ENCODE peak calls at places on chromosomes 2 and 18, in ten cellular contexts. One of them, this sample, is unnamed.
A peak's percentile ranks its signal among the peaks of the same experiment; 100 is the strongest.

GRCh38 chr2:231929961-231930600 is 3.9 kb upstream of the NPPC start:
- DNase-seq in cardiac muscle cell: no peak
- DNase-seq in endodermal cell: peak; percentile 89
- DNase-seq in NCI-H748 treated with DMSO at 0.1 percent for 48 hours: no peak
- DNase-seq in fibroblast of mammary gland: peak; percentile 35
- DNase-seq in brain microvascular endothelial cell: no peak
- DNase-seq in stimulated activated CD4-positive, alpha-beta T cell treated with anti-CD3 and anti-CD28 coated beads, Interleukin-12 subunit alpha, Interleukin-12 subunit beta, amount 100 ng/mL, for 48 hours: peak; percentile 26
- DNase-seq in fibroblast of pulmonary artery: no peak
- DNase-seq in tibial artery: peak; percentile 55
- DNase-seq in HFFc6: no peak
- DNase-seq in this sample: no peak

GRCh38 chr2:33111002-33111446 is 164.3 kb downstream of the LTBP1 start:
- DNase-seq in cardiac muscle cell: no peak
- DNase-seq in endodermal cell: no peak
- DNase-seq in NCI-H748 treated with DMSO at 0.1 percent for 48 hours: no peak
- DNase-seq in fibroblast of mammary gland: peak; percentile 75
- DNase-seq in brain microvascular endothelial cell: peak; percentile 88
- DNase-seq in stimulated activated CD4-positive, alpha-beta T cell treated with anti-CD3 and anti-CD28 coated beads, Interleukin-12 subunit alpha, Interleukin-12 subunit beta, amount 100 ng/mL, for 48 hours: no peak
- DNase-seq in fibroblast of pulmonary artery: peak; percentile 66
- DNase-seq in tibial artery: no peak
- DNase-seq in HFFc6: no peak
- DNase-seq in this sample: no peak

GRCh38 chr2:33051586-33052385 is 105.0 kb downstream of the LTBP1 start:
- DNase-seq in cardiac muscle cell: no peak
- DNase-seq in endodermal cell: no peak
- DNase-seq in NCI-H748 treated with DMSO at 0.1 percent for 48 hours: no peak
- DNase-seq in fibroblast of mammary gland: peak; percentile 95
- DNase-seq in brain microvascular endothelial cell: peak; percentile 55
- DNase-seq in stimulated activated CD4-positive, alpha-beta T cell treated with anti-CD3 and anti-CD28 coated beads, Interleukin-12 subunit alpha, Interleukin-12 subunit beta, amount 100 ng/mL, for 48 hours: no peak
- DNase-seq in fibroblast of pulmonary artery: peak; percentile 63
- DNase-seq in tibial artery: no peak
- DNase-seq in HFFc6: peak; percentile 88
- DNase-seq in this sample: no peak

GRCh38 chr18:59547691-59548182 is 149.5 kb downstream of the CCBE1 start:
- DNase-seq in cardiac muscle cell: peak; percentile 78
- DNase-seq in endodermal cell: peak; percentile 76
- DNase-seq in NCI-H748 treated with DMSO at 0.1 percent for 48 hours: peak; percentile 38
- DNase-seq in fibroblast of mammary gland: peak; percentile 93
- DNase-seq in brain microvascular endothelial cell: peak; percentile 81
- DNase-seq in stimulated activated CD4-positive, alpha-beta T cell treated with anti-CD3 and anti-CD28 coated beads, Interleukin-12 subunit alpha, Interleukin-12 subunit beta, amount 100 ng/mL, for 48 hours: no peak
- DNase-seq in fibroblast of pulmonary artery: peak; percentile 81
- DNase-seq in tibial artery: no peak
- DNase-seq in HFFc6: peak; percentile 90
- DNase-seq in this sample: no peak

GRCh38 chr2:219079417-219079816 is 18.7 kb upstream of the IHH start:
- DNase-seq in cardiac muscle cell: no peak
- DNase-seq in endodermal cell: no peak
- DNase-seq in NCI-H748 treated with DMSO at 0.1 percent for 48 hours: no peak
- DNase-seq in fibroblast of mammary gland: peak; percentile 49
- DNase-seq in brain microvascular endothelial cell: peak; percentile 42
- DNase-seq in stimulated activated CD4-positive, alpha-beta T cell treated with anti-CD3 and anti-CD28 coated beads, Interleukin-12 subunit alpha, Interleukin-12 subunit beta, amount 100 ng/mL, for 48 hours: no peak
- DNase-seq in fibroblast of pulmonary artery: no peak
- DNase-seq in tibial artery: no peak
- DNase-seq in HFFc6: peak; percentile 61
- DNase-seq in this sample: no peak

GRCh38 chr2:157283468-157283867 is 26.0 kb downstream of the GALNT5 start:
- DNase-seq in cardiac muscle cell: no peak
- DNase-seq in endodermal cell: no peak
- DNase-seq in NCI-H748 treated with DMSO at 0.1 percent for 48 hours: no peak
- DNase-seq in fibroblast of mammary gland: no peak
- DNase-seq in brain microvascular endothelial cell: no peak
- DNase-seq in stimulated activated CD4-positive, alpha-beta T cell treated with anti-CD3 and anti-CD28 coated beads, Interleukin-12 subunit alpha, Interleukin-12 subunit beta, amount 100 ng/mL, for 48 hours: no peak
- DNase-seq in fibroblast of pulmonary artery: no peak
- DNase-seq in tibial artery: no peak
- DNase-seq in HFFc6: no peak
- DNase-seq in this sample: no peak

GRCh38 chr18:35389095-35389618 is 12.0 kb upstream of the ZNF396 start:
- DNase-seq in cardiac muscle cell: no peak
- DNase-seq in endodermal cell: no peak
- DNase-seq in NCI-H748 treated with DMSO at 0.1 percent for 48 hours: peak; percentile 22
- DNase-seq in fibroblast of mammary gland: peak; percentile 65
- DNase-seq in brain microvascular endothelial cell: peak; percentile 66
- DNase-seq in stimulated activated CD4-positive, alpha-beta T cell treated with anti-CD3 and anti-CD28 coated beads, Interleukin-12 subunit alpha, Interleukin-12 subunit beta, amount 100 ng/mL, for 48 hours: no peak
- DNase-seq in fibroblast of pulmonary artery: peak; percentile 64
- DNase-seq in tibial artery: no peak
- DNase-seq in HFFc6: peak; percentile 40
- DNase-seq in this sample: peak; percentile 44

GRCh38 chr2:19786408-19787058 is 115.2 kb downstream of the TTC32 start:
- DNase-seq in cardiac muscle cell: no peak
- DNase-seq in endodermal cell: peak; percentile 47
- DNase-seq in NCI-H748 treated with DMSO at 0.1 percent for 48 hours: no peak
- DNase-seq in fibroblast of mammary gland: peak; percentile 83
- DNase-seq in brain microvascular endothelial cell: peak; percentile 35
- DNase-seq in stimulated activated CD4-positive, alpha-beta T cell treated with anti-CD3 and anti-CD28 coated beads, Interleukin-12 subunit alpha, Interleukin-12 subunit beta, amount 100 ng/mL, for 48 hours: no peak
- DNase-seq in fibroblast of pulmonary artery: peak; percentile 83
- DNase-seq in tibial artery: no peak
- DNase-seq in HFFc6: peak; percentile 63
- DNase-seq in this sample: peak; percentile 26

GRCh38 chr2:145012806-145013205 is 492.9 kb upstream of the ZEB2 start:
- DNase-seq in cardiac muscle cell: no peak
- DNase-seq in endodermal cell: no peak
- DNase-seq in NCI-H748 treated with DMSO at 0.1 percent for 48 hours: no peak
- DNase-seq in fibroblast of mammary gland: no peak
- DNase-seq in brain microvascular endothelial cell: no peak
- DNase-seq in stimulated activated CD4-positive, alpha-beta T cell treated with anti-CD3 and anti-CD28 coated beads, Interleukin-12 subunit alpha, Interleukin-12 subunit beta, amount 100 ng/mL, for 48 hours: no peak
- DNase-seq in fibroblast of pulmonary artery: peak; percentile 25
- DNase-seq in tibial artery: no peak
- DNase-seq in HFFc6: no peak
- DNase-seq in this sample: no peak

GRCh38 chr2:43239981-43240761 is 13.8 kb upstream of the ZFP36L2 start:
- DNase-seq in cardiac muscle cell: no peak
- DNase-seq in endodermal cell: peak; percentile 55
- DNase-seq in NCI-H748 treated with DMSO at 0.1 percent for 48 hours: no peak
- DNase-seq in fibroblast of mammary gland: no peak
- DNase-seq in brain microvascular endothelial cell: no peak
- DNase-seq in stimulated activated CD4-positive, alpha-beta T cell treated with anti-CD3 and anti-CD28 coated beads, Interleukin-12 subunit alpha, Interleukin-12 subunit beta, amount 100 ng/mL, for 48 hours: no peak
- DNase-seq in fibroblast of pulmonary artery: no peak
- DNase-seq in tibial artery: peak; percentile 64
- DNase-seq in HFFc6: no peak
- DNase-seq in this sample: no peak

GRCh38 chr2:121004950-121005349 is 269.3 kb downstream of the GLI2 start:
- DNase-seq in cardiac muscle cell: no peak
- DNase-seq in endodermal cell: peak; percentile 41
- DNase-seq in NCI-H748 treated with DMSO at 0.1 percent for 48 hours: no peak
- DNase-seq in fibroblast of mammary gland: no peak
- DNase-seq in brain microvascular endothelial cell: no peak
- DNase-seq in stimulated activated CD4-positive, alpha-beta T cell treated with anti-CD3 and anti-CD28 coated beads, Interleukin-12 subunit alpha, Interleukin-12 subunit beta, amount 100 ng/mL, for 48 hours: no peak
- DNase-seq in fibroblast of pulmonary artery: no peak
- DNase-seq in tibial artery: no peak
- DNase-seq in HFFc6: no peak
- DNase-seq in this sample: no peak

GRCh38 chr2:105926960-105927678 is 182.4 kb downstream of the NCK2 start:
- DNase-seq in cardiac muscle cell: no peak
- DNase-seq in endodermal cell: no peak
- DNase-seq in NCI-H748 treated with DMSO at 0.1 percent for 48 hours: no peak
- DNase-seq in fibroblast of mammary gland: no peak
- DNase-seq in brain microvascular endothelial cell: no peak
- DNase-seq in stimulated activated CD4-positive, alpha-beta T cell treated with anti-CD3 and anti-CD28 coated beads, Interleukin-12 subunit alpha, Interleukin-12 subunit beta, amount 100 ng/mL, for 48 hours: peak; percentile 20
- DNase-seq in fibroblast of pulmonary artery: no peak
- DNase-seq in tibial artery: no peak
- DNase-seq in HFFc6: no peak
- DNase-seq in this sample: no peak

GRCh38 chr2:123521868-123522267 is 503.2 kb upstream of the CNTNAP5 start:
- DNase-seq in cardiac muscle cell: no peak
- DNase-seq in endodermal cell: no peak
- DNase-seq in NCI-H748 treated with DMSO at 0.1 percent for 48 hours: no peak
- DNase-seq in fibroblast of mammary gland: peak; percentile 4
- DNase-seq in brain microvascular endothelial cell: no peak
- DNase-seq in stimulated activated CD4-positive, alpha-beta T cell treated with anti-CD3 and anti-CD28 coated beads, Interleukin-12 subunit alpha, Interleukin-12 subunit beta, amount 100 ng/mL, for 48 hours: no peak
- DNase-seq in fibroblast of pulmonary artery: no peak
- DNase-seq in tibial artery: no peak
- DNase-seq in HFFc6: no peak
- DNase-seq in this sample: no peak

GRCh38 chr2:100470898-100471514 is 724 bp downstream of the NMS start:
- DNase-seq in cardiac muscle cell: peak; percentile 78
- DNase-seq in endodermal cell: peak; percentile 93
- DNase-seq in NCI-H748 treated with DMSO at 0.1 percent for 48 hours: no peak
- DNase-seq in fibroblast of mammary gland: peak; percentile 5
- DNase-seq in brain microvascular endothelial cell: peak; percentile 3
- DNase-seq in stimulated activated CD4-positive, alpha-beta T cell treated with anti-CD3 and anti-CD28 coated beads, Interleukin-12 subunit alpha, Interleukin-12 subunit beta, amount 100 ng/mL, for 48 hours: no peak
- DNase-seq in fibroblast of pulmonary artery: peak; percentile 21
- DNase-seq in tibial artery: no peak
- DNase-seq in HFFc6: no peak
- DNase-seq in this sample: no peak

GRCh38 chr2:70381821-70382220 is 80.0 kb upstream of the FAM136A start:
- DNase-seq in cardiac muscle cell: no peak
- DNase-seq in endodermal cell: no peak
- DNase-seq in NCI-H748 treated with DMSO at 0.1 percent for 48 hours: no peak
- DNase-seq in fibroblast of mammary gland: no peak
- DNase-seq in brain microvascular endothelial cell: no peak
- DNase-seq in stimulated activated CD4-positive, alpha-beta T cell treated with anti-CD3 and anti-CD28 coated beads, Interleukin-12 subunit alpha, Interleukin-12 subunit beta, amount 100 ng/mL, for 48 hours: no peak
- DNase-seq in fibroblast of pulmonary artery: peak; percentile 21
- DNase-seq in tibial artery: no peak
- DNase-seq in HFFc6: peak; percentile 90
- DNase-seq in this sample: no peak

GRCh38 chr2:45458909-45459563 is 152.0 kb downstream of the SRBD1 start:
- DNase-seq in cardiac muscle cell: peak; percentile 42
- DNase-seq in endodermal cell: peak; percentile 69
- DNase-seq in NCI-H748 treated with DMSO at 0.1 percent for 48 hours: no peak
- DNase-seq in fibroblast of mammary gland: peak; percentile 59
- DNase-seq in brain microvascular endothelial cell: peak; percentile 69
- DNase-seq in stimulated activated CD4-positive, alpha-beta T cell treated with anti-CD3 and anti-CD28 coated beads, Interleukin-12 subunit alpha, Interleukin-12 subunit beta, amount 100 ng/mL, for 48 hours: no peak
- DNase-seq in fibroblast of pulmonary artery: peak; percentile 75
- DNase-seq in tibial artery: no peak
- DNase-seq in HFFc6: peak; percentile 52
- DNase-seq in this sample: peak; percentile 85

GRCh38 chr18:45167631-45168225 is 447.5 kb upstream of the SLC14A2 start:
- DNase-seq in cardiac muscle cell: no peak
- DNase-seq in endodermal cell: no peak
- DNase-seq in NCI-H748 treated with DMSO at 0.1 percent for 48 hours: no peak
- DNase-seq in fibroblast of mammary gland: peak; percentile 95
- DNase-seq in brain microvascular endothelial cell: peak; percentile 79
- DNase-seq in stimulated activated CD4-positive, alpha-beta T cell treated with anti-CD3 and anti-CD28 coated beads, Interleukin-12 subunit alpha, Interleukin-12 subunit beta, amount 100 ng/mL, for 48 hours: no peak
- DNase-seq in fibroblast of pulmonary artery: no peak
- DNase-seq in tibial artery: no peak
- DNase-seq in HFFc6: peak; percentile 88
- DNase-seq in this sample: no peak

GRCh38 chr2:105859694-105859951 is 114.9 kb downstream of the NCK2 start:
- DNase-seq in cardiac muscle cell: no peak
- DNase-seq in endodermal cell: no peak
- DNase-seq in NCI-H748 treated with DMSO at 0.1 percent for 48 hours: no peak
- DNase-seq in fibroblast of mammary gland: no peak
- DNase-seq in brain microvascular endothelial cell: no peak
- DNase-seq in stimulated activated CD4-positive, alpha-beta T cell treated with anti-CD3 and anti-CD28 coated beads, Interleukin-12 subunit alpha, Interleukin-12 subunit beta, amount 100 ng/mL, for 48 hours: no peak
- DNase-seq in fibroblast of pulmonary artery: no peak
- DNase-seq in tibial artery: no peak
- DNase-seq in HFFc6: no peak
- DNase-seq in this sample: no peak

GRCh38 chr18:33918571-33918970 is 306.1 kb downstream of the NOL4 start:
- DNase-seq in cardiac muscle cell: no peak
- DNase-seq in endodermal cell: no peak
- DNase-seq in NCI-H748 treated with DMSO at 0.1 percent for 48 hours: no peak
- DNase-seq in fibroblast of mammary gland: no peak
- DNase-seq in brain microvascular endothelial cell: no peak
- DNase-seq in stimulated activated CD4-positive, alpha-beta T cell treated with anti-CD3 and anti-CD28 coated beads, Interleukin-12 subunit alpha, Interleukin-12 subunit beta, amount 100 ng/mL, for 48 hours: no peak
- DNase-seq in fibroblast of pulmonary artery: no peak
- DNase-seq in tibial artery: no peak
- DNase-seq in HFFc6: no peak
- DNase-seq in this sample: no peak

GRCh38 chr2:144505245-144505801 is 14.6 kb downstream of the ZEB2 start:
- DNase-seq in cardiac muscle cell: peak; percentile 51
- DNase-seq in endodermal cell: peak; percentile 63
- DNase-seq in NCI-H748 treated with DMSO at 0.1 percent for 48 hours: no peak
- DNase-seq in fibroblast of mammary gland: peak; percentile 86
- DNase-seq in brain microvascular endothelial cell: no peak
- DNase-seq in stimulated activated CD4-positive, alpha-beta T cell treated with anti-CD3 and anti-CD28 coated beads, Interleukin-12 subunit alpha, Interleukin-12 subunit beta, amount 100 ng/mL, for 48 hours: no peak
- DNase-seq in fibroblast of pulmonary artery: peak; percentile 47
- DNase-seq in tibial artery: no peak
- DNase-seq in HFFc6: peak; percentile 53
- DNase-seq in this sample: no peak

GRCh38 chr2:24010477-24011277 is 792 bp downstream of the MFSD2B start:
- DNase-seq in cardiac muscle cell: no peak
- DNase-seq in endodermal cell: peak; percentile 75
- DNase-seq in NCI-H748 treated with DMSO at 0.1 percent for 48 hours: no peak
- DNase-seq in fibroblast of mammary gland: no peak
- DNase-seq in brain microvascular endothelial cell: no peak
- DNase-seq in stimulated activated CD4-positive, alpha-beta T cell treated with anti-CD3 and anti-CD28 coated beads, Interleukin-12 subunit alpha, Interleukin-12 subunit beta, amount 100 ng/mL, for 48 hours: no peak
- DNase-seq in fibroblast of pulmonary artery: no peak
- DNase-seq in tibial artery: no peak
- DNase-seq in HFFc6: no peak
- DNase-seq in this sample: no peak

GRCh38 chr18:12944724-12945123 is 3.1 kb upstream of the SEH1L start:
- DNase-seq in cardiac muscle cell: no peak
- DNase-seq in endodermal cell: no peak
- DNase-seq in NCI-H748 treated with DMSO at 0.1 percent for 48 hours: no peak
- DNase-seq in fibroblast of mammary gland: peak; percentile 20
- DNase-seq in brain microvascular endothelial cell: peak; percentile 9
- DNase-seq in stimulated activated CD4-positive, alpha-beta T cell treated with anti-CD3 and anti-CD28 coated beads, Interleukin-12 subunit alpha, Interleukin-12 subunit beta, amount 100 ng/mL, for 48 hours: no peak
- DNase-seq in fibroblast of pulmonary artery: peak; percentile 20
- DNase-seq in tibial artery: peak; percentile 90
- DNase-seq in HFFc6: no peak
- DNase-seq in this sample: no peak

GRCh38 chr18:79584491-79585394 is 94.9 kb upstream of the CTDP1 start:
- DNase-seq in cardiac muscle cell: no peak
- DNase-seq in endodermal cell: peak; percentile 46
- DNase-seq in NCI-H748 treated with DMSO at 0.1 percent for 48 hours: no peak
- DNase-seq in fibroblast of mammary gland: no peak
- DNase-seq in brain microvascular endothelial cell: no peak
- DNase-seq in stimulated activated CD4-positive, alpha-beta T cell treated with anti-CD3 and anti-CD28 coated beads, Interleukin-12 subunit alpha, Interleukin-12 subunit beta, amount 100 ng/mL, for 48 hours: no peak
- DNase-seq in fibroblast of pulmonary artery: no peak
- DNase-seq in tibial artery: peak; percentile 57
- DNase-seq in HFFc6: no peak
- DNase-seq in this sample: no peak

GRCh38 chr18:69885841-69886531 is 61.7 kb downstream of the CD226 start:
- DNase-seq in cardiac muscle cell: no peak
- DNase-seq in endodermal cell: no peak
- DNase-seq in NCI-H748 treated with DMSO at 0.1 percent for 48 hours: no peak
- DNase-seq in fibroblast of mammary gland: no peak
- DNase-seq in brain microvascular endothelial cell: no peak
- DNase-seq in stimulated activated CD4-positive, alpha-beta T cell treated with anti-CD3 and anti-CD28 coated beads, Interleukin-12 subunit alpha, Interleukin-12 subunit beta, amount 100 ng/mL, for 48 hours: no peak
- DNase-seq in fibroblast of pulmonary artery: no peak
- DNase-seq in tibial artery: no peak
- DNase-seq in HFFc6: no peak
- DNase-seq in this sample: no peak

GRCh38 chr2:240812721-240813120 is 7.3 kb downstream of the KIF1A start:
- DNase-seq in cardiac muscle cell: no peak
- DNase-seq in endodermal cell: peak; percentile 48
- DNase-seq in NCI-H748 treated with DMSO at 0.1 percent for 48 hours: no peak
- DNase-seq in fibroblast of mammary gland: no peak
- DNase-seq in brain microvascular endothelial cell: no peak
- DNase-seq in stimulated activated CD4-positive, alpha-beta T cell treated with anti-CD3 and anti-CD28 coated beads, Interleukin-12 subunit alpha, Interleukin-12 subunit beta, amount 100 ng/mL, for 48 hours: no peak
- DNase-seq in fibroblast of pulmonary artery: no peak
- DNase-seq in tibial artery: peak; percentile 50
- DNase-seq in HFFc6: no peak
- DNase-seq in this sample: no peak

GRCh38 chr2:56334622-56335021 is 150.8 kb downstream of the CCDC85A start:
- DNase-seq in cardiac muscle cell: no peak
- DNase-seq in endodermal cell: no peak
- DNase-seq in NCI-H748 treated with DMSO at 0.1 percent for 48 hours: no peak
- DNase-seq in fibroblast of mammary gland: peak; percentile 41
- DNase-seq in brain microvascular endothelial cell: no peak
- DNase-seq in stimulated activated CD4-positive, alpha-beta T cell treated with anti-CD3 and anti-CD28 coated beads, Interleukin-12 subunit alpha, Interleukin-12 subunit beta, amount 100 ng/mL, for 48 hours: no peak
- DNase-seq in fibroblast of pulmonary artery: peak; percentile 49
- DNase-seq in tibial artery: no peak
- DNase-seq in HFFc6: no peak
- DNase-seq in this sample: peak; percentile 54

GRCh38 chr2:170213651-170214050 is 35.7 kb downstream of the MYO3B start:
- DNase-seq in cardiac muscle cell: no peak
- DNase-seq in endodermal cell: no peak
- DNase-seq in NCI-H748 treated with DMSO at 0.1 percent for 48 hours: no peak
- DNase-seq in fibroblast of mammary gland: no peak
- DNase-seq in brain microvascular endothelial cell: no peak
- DNase-seq in stimulated activated CD4-positive, alpha-beta T cell treated with anti-CD3 and anti-CD28 coated beads, Interleukin-12 subunit alpha, Interleukin-12 subunit beta, amount 100 ng/mL, for 48 hours: no peak
- DNase-seq in fibroblast of pulmonary artery: peak; percentile 23
- DNase-seq in tibial artery: no peak
- DNase-seq in HFFc6: no peak
- DNase-seq in this sample: no peak

GRCh38 chr2:9897331-9897737 is 54.1 kb downstream of the TAF1B start:
- DNase-seq in cardiac muscle cell: no peak
- DNase-seq in endodermal cell: no peak
- DNase-seq in NCI-H748 treated with DMSO at 0.1 percent for 48 hours: no peak
- DNase-seq in fibroblast of mammary gland: peak; percentile 99
- DNase-seq in brain microvascular endothelial cell: peak; percentile 95
- DNase-seq in stimulated activated CD4-positive, alpha-beta T cell treated with anti-CD3 and anti-CD28 coated beads, Interleukin-12 subunit alpha, Interleukin-12 subunit beta, amount 100 ng/mL, for 48 hours: peak; percentile 69
- DNase-seq in fibroblast of pulmonary artery: peak; percentile 93
- DNase-seq in tibial artery: peak; percentile 80
- DNase-seq in HFFc6: peak; percentile 88
- DNase-seq in this sample: peak; percentile 29

This sample was measured in kidney glomerular epithelial cell.